ENCODE peak calls at places on chromosomes 1 and 21, in four cellular contexts. One of them, this sample, is unnamed.

GRCh38 chr1:39818482-39818881 is 29.8 kb upstream of the BMP8B start:
- DNase-seq in neural progenitor cell: no peak
- DNase-seq in dorsolateral prefrontal cortex: no peak
- DNase-seq in fibroblast of pulmonary artery: no peak
- DNase-seq in this sample: no peak

GRCh38 chr1:149936076-149936991 is at the start of gene MTMR11:
- DNase-seq in neural progenitor cell: peak; percentile 23
- DNase-seq in dorsolateral prefrontal cortex: no peak
- DNase-seq in fibroblast of pulmonary artery: peak; percentile 32
- DNase-seq in this sample: no peak

GRCh38 chr1:24801169-24801568 is 55.9 kb downstream of the CLIC4 start:
- DNase-seq in neural progenitor cell: no peak
- DNase-seq in fibroblast of pulmonary artery: no peak
- DNase-seq in dorsolateral prefrontal cortex: no peak
- DNase-seq in this sample: no peak

GRCh38 chr1:113388621-113389355 is 1.5 kb upstream of the MAGI3 start:
- DNase-seq in dorsolateral prefrontal cortex: no peak
- DNase-seq in neural progenitor cell: no peak
- DNase-seq in fibroblast of pulmonary artery: no peak
- DNase-seq in this sample: no peak

GRCh38 chr1:191284175-191284574 is 806.5 kb upstream of the BRINP3 start:
- DNase-seq in fibroblast of pulmonary artery: no peak
- DNase-seq in dorsolateral prefrontal cortex: no peak
- DNase-seq in neural progenitor cell: no peak
- DNase-seq in this sample: no peak

GRCh38 chr1:208928335-208928734 is 655.2 kb upstream of the CAMK1G start:
- DNase-seq in neural progenitor cell: no peak
- DNase-seq in fibroblast of pulmonary artery: no peak
- DNase-seq in dorsolateral prefrontal cortex: no peak
- DNase-seq in this sample: no peak

GRCh38 chr1:208239518-208240381 is 4.4 kb downstream of the PLXNA2 start:
- DNase-seq in dorsolateral prefrontal cortex: no peak
- DNase-seq in neural progenitor cell: peak; percentile 35
- DNase-seq in fibroblast of pulmonary artery: no peak
- DNase-seq in this sample: no peak

GRCh38 chr1:34406377-34406776 is 229.7 kb downstream of the C1orf94 start:
- DNase-seq in dorsolateral prefrontal cortex: no peak
- DNase-seq in neural progenitor cell: no peak
- DNase-seq in fibroblast of pulmonary artery: no peak
- DNase-seq in this sample: no peak

GRCh38 chr1:29864431-29865022 is 628.2 kb downstream of the PTPRU start:
- DNase-seq in neural progenitor cell: no peak
- DNase-seq in dorsolateral prefrontal cortex: no peak
- DNase-seq in fibroblast of pulmonary artery: no peak
- DNase-seq in this sample: no peak

GRCh38 chr1:185567006-185567405 is 167.2 kb upstream of the HMCN1 start:
- DNase-seq in fibroblast of pulmonary artery: peak; percentile 89
- DNase-seq in neural progenitor cell: no peak
- DNase-seq in dorsolateral prefrontal cortex: no peak
- DNase-seq in this sample: no peak

GRCh38 chr21:29343517-29343916 is 44.8 kb downstream of the BACH1 start:
- DNase-seq in fibroblast of pulmonary artery: peak; percentile 67
- DNase-seq in neural progenitor cell: no peak
- DNase-seq in dorsolateral prefrontal cortex: no peak
- DNase-seq in this sample: no peak

GRCh38 chr1:16420719-16421118 is 16.5 kb downstream of the SPATA21 start:
- DNase-seq in fibroblast of pulmonary artery: no peak
- DNase-seq in neural progenitor cell: no peak
- DNase-seq in dorsolateral prefrontal cortex: no peak
- DNase-seq in this sample: no peak

GRCh38 chr1:117682372-117682771 is 76.5 kb downstream of the TENT5C start:
- DNase-seq in neural progenitor cell: no peak
- DNase-seq in fibroblast of pulmonary artery: no peak
- DNase-seq in dorsolateral prefrontal cortex: no peak
- DNase-seq in this sample: no peak

GRCh38 chr1:9031484-9032259 is 5.4 kb upstream of the SLC2A7 start:
- DNase-seq in neural progenitor cell: no peak
- DNase-seq in dorsolateral prefrontal cortex: no peak
- DNase-seq in fibroblast of pulmonary artery: no peak
- DNase-seq in this sample: no peak

GRCh38 chr1:229889031-229889517 is 178.0 kb upstream of the GALNT2 start:
- DNase-seq in neural progenitor cell: no peak
- DNase-seq in dorsolateral prefrontal cortex: no peak
- DNase-seq in fibroblast of pulmonary artery: no peak
- DNase-seq in this sample: no peak

GRCh38 chr1:70146488-70146887 is 58.9 kb downstream of the LRRC40 start:
- DNase-seq in neural progenitor cell: no peak
- DNase-seq in fibroblast of pulmonary artery: no peak
- DNase-seq in dorsolateral prefrontal cortex: no peak
- DNase-seq in this sample: no peak

GRCh38 chr1:70143052-70143659 is 62.2 kb downstream of the LRRC40 start:
- DNase-seq in dorsolateral prefrontal cortex: no peak
- DNase-seq in neural progenitor cell: no peak
- DNase-seq in fibroblast of pulmonary artery: peak; percentile 55
- DNase-seq in this sample: no peak

GRCh38 chr1:70140894-70141293 is 64.5 kb downstream of the LRRC40 start:
- DNase-seq in dorsolateral prefrontal cortex: no peak
- DNase-seq in fibroblast of pulmonary artery: peak; percentile 6
- DNase-seq in neural progenitor cell: peak; percentile 59
- DNase-seq in this sample: no peak

GRCh38 chr1:70140343-70140742 is 65.0 kb downstream of the LRRC40 start:
- DNase-seq in dorsolateral prefrontal cortex: no peak
- DNase-seq in fibroblast of pulmonary artery: peak; percentile 88
- DNase-seq in neural progenitor cell: no peak
- DNase-seq in this sample: no peak

GRCh38 chr1:70142120-70142519 is 63.3 kb downstream of the LRRC40 start:
- DNase-seq in fibroblast of pulmonary artery: peak; percentile 61
- DNase-seq in dorsolateral prefrontal cortex: no peak
- DNase-seq in neural progenitor cell: no peak
- DNase-seq in this sample: no peak
- TF ChIP-seq CTCF in fibroblast of pulmonary artery: peak; percentile 65
- TF ChIP-seq CTCF in dorsolateral prefrontal cortex: peak; percentile 40
- TF ChIP-seq CTCF in neural progenitor cell: peak; percentile 33
- TF ChIP-seq CTCF in this sample: no peak

DNA sequence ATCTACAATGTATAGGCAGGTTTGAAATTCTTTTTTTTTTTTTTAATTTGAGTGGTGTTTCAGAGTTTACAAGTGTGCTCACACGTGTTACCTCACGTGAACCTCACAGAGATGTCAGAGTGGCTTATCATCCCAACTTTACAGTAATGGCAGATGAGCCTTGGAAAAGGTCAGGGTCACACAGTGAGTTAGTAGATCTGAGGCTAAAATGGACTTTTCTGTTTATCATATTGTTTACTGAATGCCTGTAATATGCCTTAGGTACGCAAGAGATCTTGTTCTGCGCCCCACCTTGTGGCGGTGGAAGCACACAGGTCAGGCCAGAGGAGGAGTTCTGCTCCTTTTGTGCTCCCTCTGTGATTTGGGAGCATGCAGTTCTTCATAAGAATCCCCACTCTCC is 80.0 kb downstream of the DYRK1A start:
- DNase-seq in dorsolateral prefrontal cortex: no peak
- DNase-seq in fibroblast of pulmonary artery: no peak
- DNase-seq in neural progenitor cell: peak; percentile 26
- DNase-seq in this sample: no peak
- TF ChIP-seq CTCF in dorsolateral prefrontal cortex: no peak
- TF ChIP-seq CTCF in fibroblast of pulmonary artery: no peak
- TF ChIP-seq CTCF in neural progenitor cell: peak; percentile 20
- TF ChIP-seq CTCF in this sample: no peak

GRCh38 chr21:27759091-27759659 is 792.3 kb upstream of the ADAMTS5 start:
- DNase-seq in neural progenitor cell: peak; percentile 57
- DNase-seq in dorsolateral prefrontal cortex: no peak
- DNase-seq in fibroblast of pulmonary artery: no peak
- DNase-seq in this sample: no peak
- TF ChIP-seq CTCF in neural progenitor cell: peak; percentile 57
- TF ChIP-seq CTCF in dorsolateral prefrontal cortex: no peak
- TF ChIP-seq CTCF in fibroblast of pulmonary artery: peak; percentile 36
- TF ChIP-seq CTCF in this sample: peak; percentile 12

GRCh38 chr1:162696286-162696862 is 64.1 kb downstream of the DDR2 start:
- DNase-seq in dorsolateral prefrontal cortex: no peak
- DNase-seq in fibroblast of pulmonary artery: peak; percentile 95
- DNase-seq in neural progenitor cell: peak; percentile 92
- DNase-seq in this sample: no peak

GRCh38 chr1:162697140-162697895 is 65.1 kb downstream of the DDR2 start:
- DNase-seq in neural progenitor cell: no peak
- DNase-seq in fibroblast of pulmonary artery: no peak
- DNase-seq in dorsolateral prefrontal cortex: no peak
- DNase-seq in this sample: no peak

GRCh38 chr1:162701286-162701685 is 69.0 kb downstream of the DDR2 start:
- DNase-seq in fibroblast of pulmonary artery: no peak
- DNase-seq in dorsolateral prefrontal cortex: no peak
- DNase-seq in neural progenitor cell: no peak
- DNase-seq in this sample: no peak

GRCh38 chr1:162700131-162700530 is 67.9 kb downstream of the DDR2 start:
- DNase-seq in neural progenitor cell: no peak
- DNase-seq in fibroblast of pulmonary artery: no peak
- DNase-seq in dorsolateral prefrontal cortex: no peak
- DNase-seq in this sample: no peak

GRCh38 chr1:162699366-162699765 is 67.1 kb downstream of the DDR2 start:
- DNase-seq in dorsolateral prefrontal cortex: no peak
- DNase-seq in neural progenitor cell: no peak
- DNase-seq in fibroblast of pulmonary artery: no peak
- DNase-seq in this sample: no peak
- TF ChIP-seq CTCF in dorsolateral prefrontal cortex: no peak
- TF ChIP-seq CTCF in neural progenitor cell: no peak
- TF ChIP-seq CTCF in fibroblast of pulmonary artery: no peak
- TF ChIP-seq CTCF in this sample: no peak